ENCODE peak calls at places on chromosomes 12 and 14, in seven cellular contexts. One of them, this sample, is unnamed.

GRCh38 chr12:54221402-54221984 is 32.7 kb upstream of the SMUG1 start:
- DNase-seq in AML-193: no peak
- DNase-seq in GM06990: no peak
- DNase-seq in endothelial cell: no peak
- DNase-seq in GM20000: no peak
- DNase-seq in iPS-NIHi11: no peak
- DNase-seq in posterior cingulate gyrus: no peak
- DNase-seq in this sample: no peak

GRCh38 chr14:21723431-21724045 is 49.9 kb upstream of the OR4E1 start:
- DNase-seq in posterior cingulate gyrus: no peak
- DNase-seq in iPS-NIHi11: peak
- DNase-seq in AML-193: no peak
- DNase-seq in GM20000: peak
- DNase-seq in endothelial cell: peak
- DNase-seq in GM06990: no peak
- DNase-seq in this sample: peak

GRCh38 chr14:21229821-21230220 is 39.4 kb downstream of the HNRNPC start:
- DNase-seq in GM20000: no peak
- DNase-seq in endothelial cell: no peak
- DNase-seq in GM06990: no peak
- DNase-seq in AML-193: no peak
- DNase-seq in posterior cingulate gyrus: no peak
- DNase-seq in iPS-NIHi11: no peak
- DNase-seq in this sample: no peak

GRCh38 chr14:104109121-104109541 is 23.6 kb downstream of the ASPG start:
- DNase-seq in endothelial cell: no peak
- DNase-seq in iPS-NIHi11: no peak
- DNase-seq in AML-193: no peak
- DNase-seq in posterior cingulate gyrus: peak
- DNase-seq in GM20000: no peak
- DNase-seq in GM06990: no peak
- DNase-seq in this sample: no peak

GRCh38 chr12:109599087-109599486 is 25.5 kb downstream of the MVK start:
- DNase-seq in iPS-NIHi11: no peak
- DNase-seq in GM06990: no peak
- DNase-seq in endothelial cell: no peak
- DNase-seq in AML-193: no peak
- DNase-seq in GM20000: no peak
- DNase-seq in posterior cingulate gyrus: no peak
- DNase-seq in this sample: no peak

GRCh38 chr14:86221000-86221399 is 691.1 kb downstream of the FLRT2 start:
- DNase-seq in AML-193: no peak
- DNase-seq in endothelial cell: no peak
- DNase-seq in GM20000: no peak
- DNase-seq in GM06990: no peak
- DNase-seq in posterior cingulate gyrus: no peak
- DNase-seq in iPS-NIHi11: peak
- DNase-seq in this sample: peak

GRCh38 chr12:107079172-107080011 is 14.0 kb downstream of the CRY1 start:
- DNase-seq in posterior cingulate gyrus: no peak
- DNase-seq in iPS-NIHi11: no peak
- DNase-seq in AML-193: peak
- DNase-seq in GM06990: no peak
- DNase-seq in endothelial cell: no peak
- DNase-seq in GM20000: no peak
- DNase-seq in this sample: no peak

GRCh38 chr12:1380171-1380974 is 214.0 kb downstream of the FBXL14 start:
- DNase-seq in iPS-NIHi11: no peak
- DNase-seq in AML-193: no peak
- DNase-seq in GM20000: no peak
- DNase-seq in posterior cingulate gyrus: peak
- DNase-seq in GM06990: no peak
- DNase-seq in endothelial cell: no peak
- DNase-seq in this sample: no peak

GRCh38 chr12:3054993-3055711 is 22.0 kb upstream of the TSPAN9 start:
- DNase-seq in GM06990: no peak
- DNase-seq in endothelial cell: no peak
- DNase-seq in GM20000: no peak
- DNase-seq in posterior cingulate gyrus: no peak
- DNase-seq in iPS-NIHi11: no peak
- DNase-seq in AML-193: no peak
- DNase-seq in this sample: no peak

GRCh38 chr12:112166051-112167015 is 41.0 kb downstream of the TRAFD1 start:
- DNase-seq in iPS-NIHi11: no peak
- DNase-seq in endothelial cell: no peak
- DNase-seq in GM06990: no peak
- DNase-seq in GM20000: no peak
- DNase-seq in AML-193: no peak
- DNase-seq in posterior cingulate gyrus: no peak
- DNase-seq in this sample: no peak

GRCh38 chr12:102960766-102961487 is 3.5 kb downstream of the ASCL1 start:
- DNase-seq in GM06990: no peak
- DNase-seq in GM20000: no peak
- DNase-seq in AML-193: no peak
- DNase-seq in endothelial cell: no peak
- DNase-seq in posterior cingulate gyrus: peak
- DNase-seq in iPS-NIHi11: no peak
- DNase-seq in this sample: peak

This sample was measured in BE2C.